ENCODE peak calls at places on chromosomes 6 and 20, in seven cellular contexts. One of them, this sample, is unnamed.
A peak's percentile ranks its signal among the peaks of the same experiment; 100 is the strongest.

GRCh38 chr6:133291671-133292070 is 50.5 kb downstream of the EYA4 start:
- DNase-seq in cardiac muscle cell: no peak
- DNase-seq in B cell: no peak
- DNase-seq in MM.1S: no peak
- DNase-seq in PC-3: no peak
- DNase-seq in stomach: no peak
- DNase-seq in suprapubic skin: no peak
- DNase-seq in this sample: no peak

GRCh38 chr6:47318236-47318974 is 8.7 kb upstream of the TNFRSF21 start:
- DNase-seq in stomach: no peak
- DNase-seq in suprapubic skin: no peak
- DNase-seq in B cell: no peak
- DNase-seq in MM.1S: no peak
- DNase-seq in PC-3: no peak
- DNase-seq in cardiac muscle cell: no peak
- DNase-seq in this sample: no peak

GRCh38 chr6:129359811-129360787 is 349.9 kb downstream of the ARHGAP18 start:
- DNase-seq in cardiac muscle cell: no peak
- DNase-seq in B cell: no peak
- DNase-seq in PC-3: no peak
- DNase-seq in MM.1S: no peak
- DNase-seq in suprapubic skin: no peak
- DNase-seq in stomach: no peak
- DNase-seq in this sample: no peak

GRCh38 chr20:57695940-57696339 is 13.9 kb downstream of the PMEPA1 start:
- DNase-seq in B cell: no peak
- DNase-seq in stomach: no peak
- DNase-seq in cardiac muscle cell: no peak
- DNase-seq in PC-3: no peak
- DNase-seq in MM.1S: no peak
- DNase-seq in suprapubic skin: no peak
- DNase-seq in this sample: no peak

GRCh38 chr6:12119085-12119588 is 107.0 kb downstream of the HIVEP1 start:
- DNase-seq in suprapubic skin: no peak
- DNase-seq in B cell: peak; percentile 56
- DNase-seq in stomach: no peak
- DNase-seq in cardiac muscle cell: no peak
- DNase-seq in PC-3: no peak
- DNase-seq in MM.1S: peak; percentile 94
- DNase-seq in this sample: no peak

GRCh38 chr6:47701374-47701773 is 3.0 kb downstream of the ADGRF4 start:
- DNase-seq in PC-3: peak; percentile 90
- DNase-seq in MM.1S: peak; percentile 40
- DNase-seq in suprapubic skin: no peak
- DNase-seq in B cell: no peak
- DNase-seq in cardiac muscle cell: no peak
- DNase-seq in stomach: no peak
- DNase-seq in this sample: no peak

GRCh38 chr6:162190936-162191335 is 536.6 kb downstream of the PRKN start:
- DNase-seq in MM.1S: no peak
- DNase-seq in suprapubic skin: no peak
- DNase-seq in stomach: no peak
- DNase-seq in cardiac muscle cell: no peak
- DNase-seq in PC-3: no peak
- DNase-seq in B cell: no peak
- DNase-seq in this sample: no peak

GRCh38 chr6:4564746-4565145 is 211.5 kb upstream of the CDYL start:
- DNase-seq in stomach: no peak
- DNase-seq in cardiac muscle cell: no peak
- DNase-seq in B cell: no peak
- DNase-seq in MM.1S: no peak
- DNase-seq in suprapubic skin: no peak
- DNase-seq in PC-3: no peak
- DNase-seq in this sample: no peak

GRCh38 chr6:52550014-52550575 is 26.8 kb downstream of the TRAM2 start:
- DNase-seq in stomach: no peak
- DNase-seq in cardiac muscle cell: no peak
- DNase-seq in B cell: no peak
- DNase-seq in suprapubic skin: no peak
- DNase-seq in MM.1S: no peak
- DNase-seq in PC-3: no peak
- DNase-seq in this sample: no peak

GRCh38 chr6:52552278-52552643 is 24.6 kb downstream of the TRAM2 start:
- DNase-seq in PC-3: no peak
- DNase-seq in MM.1S: peak; percentile 83
- DNase-seq in B cell: no peak
- DNase-seq in cardiac muscle cell: no peak
- DNase-seq in stomach: no peak
- DNase-seq in suprapubic skin: no peak
- DNase-seq in this sample: no peak

GRCh38 chr6:52553719-52554118 is 23.1 kb downstream of the TRAM2 start:
- DNase-seq in cardiac muscle cell: no peak
- DNase-seq in stomach: no peak
- DNase-seq in B cell: no peak
- DNase-seq in PC-3: no peak
- DNase-seq in suprapubic skin: no peak
- DNase-seq in MM.1S: no peak
- DNase-seq in this sample: no peak

GRCh38 chr6:52553158-52553557 is 23.7 kb downstream of the TRAM2 start:
- DNase-seq in PC-3: no peak
- DNase-seq in cardiac muscle cell: no peak
- DNase-seq in MM.1S: no peak
- DNase-seq in stomach: no peak
- DNase-seq in B cell: no peak
- DNase-seq in suprapubic skin: no peak
- DNase-seq in this sample: no peak

GRCh38 chr6:52551483-52552277 is 25.2 kb downstream of the TRAM2 start:
- DNase-seq in PC-3: peak; percentile 91
- DNase-seq in stomach: peak; percentile 86
- DNase-seq in cardiac muscle cell: peak; percentile 28
- DNase-seq in B cell: no peak
- DNase-seq in MM.1S: no peak
- DNase-seq in suprapubic skin: no peak
- DNase-seq in this sample: no peak
- TF ChIP-seq CTCF in PC-3: no peak
- TF ChIP-seq CTCF in stomach: no peak
- TF ChIP-seq CTCF in cardiac muscle cell: peak; percentile 15
- TF ChIP-seq CTCF in B cell: no peak
- TF ChIP-seq CTCF in MM.1S: no peak
- TF ChIP-seq CTCF in suprapubic skin: no peak
- TF ChIP-seq CTCF in this sample: peak; percentile 30

GRCh38 chr6:164347455-164347854 is 932.9 kb downstream of the QKI start:
- DNase-seq in suprapubic skin: no peak
- DNase-seq in PC-3: no peak
- DNase-seq in MM.1S: no peak
- DNase-seq in B cell: no peak
- DNase-seq in stomach: no peak
- DNase-seq in cardiac muscle cell: no peak
- DNase-seq in this sample: no peak
- TF ChIP-seq CTCF in suprapubic skin: no peak
- TF ChIP-seq CTCF in PC-3: no peak
- TF ChIP-seq CTCF in MM.1S: no peak
- TF ChIP-seq CTCF in B cell: no peak
- TF ChIP-seq CTCF in stomach: no peak
- TF ChIP-seq CTCF in cardiac muscle cell: no peak
- TF ChIP-seq CTCF in this sample: no peak

DNA sequence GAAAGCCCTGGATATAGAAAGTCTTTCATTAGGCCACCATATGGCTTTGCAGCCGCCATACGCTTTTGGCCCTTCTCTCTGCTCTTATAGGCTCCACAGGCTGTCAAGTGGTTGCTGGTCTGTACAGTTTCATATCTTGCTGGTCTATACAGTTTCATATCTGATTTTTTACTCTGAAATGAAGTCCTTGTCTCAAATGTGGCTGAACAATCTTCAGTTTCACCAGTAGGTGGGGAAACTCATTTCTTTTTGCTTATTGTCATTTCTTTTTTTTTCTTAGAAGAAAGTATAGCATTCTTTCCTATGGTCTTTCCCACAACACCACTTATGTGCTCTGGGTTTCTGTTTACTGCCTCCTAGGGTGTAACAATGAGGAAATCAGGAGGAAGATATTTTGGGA is 771.4 kb upstream of the MMS22L start:
- DNase-seq in MM.1S: peak; percentile 53
- DNase-seq in cardiac muscle cell: no peak
- DNase-seq in stomach: no peak
- DNase-seq in B cell: no peak
- DNase-seq in suprapubic skin: no peak
- DNase-seq in PC-3: peak; percentile 29
- DNase-seq in this sample: no peak
- TF ChIP-seq CTCF in MM.1S: peak; percentile 36
- TF ChIP-seq CTCF in cardiac muscle cell: no peak
- TF ChIP-seq CTCF in stomach: no peak
- TF ChIP-seq CTCF in B cell: no peak
- TF ChIP-seq CTCF in suprapubic skin: no peak
- TF ChIP-seq CTCF in PC-3: peak; percentile 55
- TF ChIP-seq CTCF in this sample: peak; percentile 76

GRCh38 chr20:6185268-6185667 is 62.4 kb upstream of the FERMT1 start:
- DNase-seq in stomach: no peak
- DNase-seq in suprapubic skin: no peak
- DNase-seq in MM.1S: no peak
- DNase-seq in cardiac muscle cell: peak; percentile 63
- DNase-seq in B cell: no peak
- DNase-seq in PC-3: peak; percentile 15
- DNase-seq in this sample: no peak
- TF ChIP-seq CTCF in stomach: no peak
- TF ChIP-seq CTCF in suprapubic skin: no peak
- TF ChIP-seq CTCF in MM.1S: peak; percentile 3
- TF ChIP-seq CTCF in cardiac muscle cell: peak; percentile 23
- TF ChIP-seq CTCF in B cell: no peak
- TF ChIP-seq CTCF in PC-3: peak; percentile 47
- TF ChIP-seq CTCF in this sample: peak; percentile 29

This sample was measured in chondrocyte.